ENCODE peak calls at places on chromosomes 13 and 19, in five cellular contexts. W, N, R, B and U are unnamed samples.

GRCh38 chr19:18023596-18024212 is 15.7 kb downstream of the ARRDC2 start:
- DNase-seq in W (peak), N (peak), B (no peak), R (peak), U (no peak)

GRCh38 chr19:57825501-57825900 is 4.6 kb upstream of the ZNF587B start:
- DNase-seq in W (no peak), N (peak), B (no peak), R (no peak), U (no peak)

GRCh38 chr19:7970716-7971448 is 27.4 kb upstream of the TIMM44 start:
- DNase-seq in B (peak), R (peak), W (no peak), N (peak), U (peak)

GRCh38 chr13:19681517-19681916 is 48.1 kb downstream of the MPHOSPH8 start:
- DNase-seq in R (no peak), N (no peak), W (no peak), B (no peak), U (no peak)

GRCh38 chr13:110308377-110309158 is 1.5 kb downstream of the COL4A2 start:
- DNase-seq in N (peak), B (peak), W (no peak), R (no peak), U (no peak)

GRCh38 chr13:32150794-32151193 is 119.2 kb downstream of the FRY start:
- DNase-seq in N (peak), B (no peak), R (no peak), W (no peak), U (no peak)

GRCh38 chr19:49874503-49875157 is 2.5 kb downstream of the AKT1S1 start:
- DNase-seq in R (no peak), W (no peak), N (no peak), B (no peak), U (no peak)

GRCh38 chr13:36046672-36047071 is 84.5 kb downstream of the DCLK1 start:
- DNase-seq in B (no peak), W (no peak), N (no peak), R (no peak), U (no peak)

GRCh38 chr19:11984986-11985385 is 20.1 kb downstream of the ZNF763 start:
- DNase-seq in B (no peak), R (no peak), N (no peak), W (no peak), U (peak)

GRCh38 chr13:113665582-113666323 is 1.3 kb upstream of the GRK1 start:
- DNase-seq in B (no peak), N (no peak), W (no peak), R (peak), U (no peak)

GRCh38 chr13:101811440-101811839 is 359.0 kb downstream of the ITGBL1 start:
- DNase-seq in N (no peak), R (no peak), B (no peak), W (no peak), U (no peak)

GRCh38 chr19:55305491-55305890 is 19.6 kb downstream of the TMEM150B start:
- DNase-seq in N (peak), R (peak), B (no peak), W (no peak), U (no peak)

GRCh38 chr19:38869160-38869835 is 8.8 kb downstream of the RINL start:
- DNase-seq in R (peak), B (no peak), N (no peak), W (no peak), U (no peak)